ENCODE peak calls at places on chromosomes 5 and 9, in five cellular contexts. E, Z, X, Q and O are unnamed samples.

GRCh38 chr5:150672237-150672883 is 11.3 kb downstream of the MYOZ3 start:
- DNase-seq in E (peak), Z (peak), X (no peak), Q (no peak), O (no peak)

GRCh38 chr9:100379862-100380261 is 27.1 kb upstream of the TEX10 start:
- DNase-seq in E (no peak), Z (no peak), X (peak), Q (peak), O (no peak)

GRCh38 chr5:40679998-40680681 is 425 bp downstream of the PTGER4 start:
- DNase-seq in E (peak), Z (peak), X (no peak), Q (no peak), O (no peak)

GRCh38 chr9:137456864-137457405 is 2.2 kb downstream of the NSMF start:
- DNase-seq in E (no peak), Z (peak), X (no peak), Q (no peak), O (no peak)

GRCh38 chr5:90550963-90551362 is 7.6 kb upstream of the ADGRV1 start:
- DNase-seq in E (no peak), Z (no peak), X (no peak), Q (no peak), O (no peak)

GRCh38 chr5:31901807-31902530 is 263.0 kb downstream of the PDZD2 start:
- DNase-seq in E (no peak), Z (no peak), X (no peak), Q (no peak), O (no peak)

GRCh38 chr5:107369622-107370021 is 301.1 kb downstream of the EFNA5 start:
- DNase-seq in E (no peak), Z (no peak), X (no peak), Q (no peak), O (no peak)

GRCh38 chr5:95930141-95930540 is 31.5 kb downstream of the ELL2 start:
- DNase-seq in E (no peak), Z (no peak), X (no peak), Q (no peak), O (no peak)

GRCh38 chr5:133927616-133928180 is 40.7 kb downstream of the C5orf15 start:
- DNase-seq in E (no peak), Z (no peak), X (no peak), Q (no peak), O (no peak)

GRCh38 chr9:88732128-88732527 is 197.2 kb downstream of the NXNL2 start:
- DNase-seq in E (no peak), Z (no peak), X (no peak), Q (no peak), O (no peak)

GRCh38 chr5:149429839-149430721 is 51.0 kb upstream of the IL17B start:
- DNase-seq in E (no peak), Z (no peak), X (no peak), Q (no peak), O (no peak)

GRCh38 chr5:73603998-73604397 is 22.0 kb upstream of the ARHGEF28 start:
- DNase-seq in E (no peak), Z (no peak), X (no peak), Q (no peak), O (no peak)

GRCh38 chr5:98763001-98763630 is 10.3 kb upstream of the RGMB start:
- DNase-seq in E (no peak), Z (no peak), X (peak), Q (no peak), O (no peak)

GRCh38 chr5:136040746-136041415 is 12.1 kb downstream of the TGFBI start:
- DNase-seq in E (no peak), Z (no peak), X (no peak), Q (no peak), O (no peak)

GRCh38 chr9:108040783-108041182 is 551.2 kb upstream of the KLF4 start:
- DNase-seq in E (no peak), Z (no peak), X (no peak), Q (no peak), O (no peak)

GRCh38 chr5:25713259-25713658 is 1068.5 kb upstream of the CDH10 start:
- DNase-seq in E (no peak), Z (no peak), X (no peak), Q (no peak), O (peak)

GRCh38 chr5:43514471-43514815 is 505 bp downstream of the C5orf34 start:
- DNase-seq in E (no peak), Z (no peak), X (peak), Q (no peak), O (no peak)

GRCh38 chr5:150138551-150139265 is 16.9 kb downstream of the PDGFRB start:
- DNase-seq in E (no peak), Z (peak), X (peak), Q (no peak), O (no peak)

GRCh38 chr5:119332978-119333401 is 22.8 kb upstream of the TNFAIP8 start:
- DNase-seq in E (no peak), Z (no peak), X (no peak), Q (no peak), O (no peak)

GRCh38 chr9:130344366-130344765 is 78.8 kb downstream of the HMCN2 start:
- DNase-seq in E (no peak), Z (no peak), X (no peak), Q (no peak), O (no peak)

GRCh38 chr5:159783731-159784247 is 132.5 kb upstream of the ADRA1B start:
- DNase-seq in E (no peak), Z (no peak), X (no peak), Q (no peak), O (no peak)

GRCh38 chr9:80146466-80146865 is 574.7 kb downstream of the TLE4 start:
- DNase-seq in E (no peak), Z (no peak), X (no peak), Q (no peak), O (peak)

GRCh38 chr9:129379181-129379836 is 201.2 kb upstream of the IER5L start:
- DNase-seq in E (no peak), Z (peak), X (no peak), Q (no peak), O (no peak)

GRCh38 chr9:33166263-33167083 is 663 bp downstream of the B4GALT1 start:
- DNase-seq in E (no peak), Z (no peak), X (no peak), Q (no peak), O (no peak)

GRCh38 chr9:127384016-127384730 is 12.8 kb upstream of the SLC2A8 start:
- DNase-seq in E (no peak), Z (peak), X (no peak), Q (no peak), O (no peak)

GRCh38 chr9:127388037-127388855 is 8.7 kb upstream of the SLC2A8 start:
- DNase-seq in E (peak), Z (peak), X (peak), Q (peak), O (peak)

GRCh38 chr9:127386981-127387380 is 10.0 kb upstream of the SLC2A8 start:
- DNase-seq in E (no peak), Z (peak), X (no peak), Q (no peak), O (no peak)

GRCh38 chr9:127384901-127385300 is 12.1 kb upstream of the SLC2A8 start:
- DNase-seq in E (no peak), Z (peak), X (no peak), Q (no peak), O (no peak)

DNA sequence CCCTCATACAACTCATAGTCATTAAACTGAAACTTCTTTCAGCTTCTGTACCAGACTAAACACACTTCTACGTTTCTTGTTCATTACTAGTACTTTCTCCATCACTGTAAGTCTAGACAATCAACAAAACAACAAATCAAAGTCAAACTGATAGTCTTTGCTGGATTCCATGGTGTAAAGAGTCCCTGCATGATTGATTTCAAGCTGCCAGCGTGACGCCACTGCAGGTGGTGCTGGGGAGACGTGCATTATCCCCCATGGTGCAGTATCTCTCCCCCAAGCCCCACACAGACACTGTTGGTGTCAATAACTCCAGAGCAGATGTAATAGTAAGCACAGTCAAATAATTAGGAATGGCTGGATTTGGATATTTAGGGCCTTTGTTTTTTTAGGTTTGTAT is 10.7 kb upstream of the SLC2A8 start:
- DNase-seq in E (no peak), Z (no peak), X (no peak), Q (no peak), O (no peak)
- H3K4me3 ChIP-seq in E (no peak), Z (no peak), X (no peak), Q (no peak), O (no peak)

GRCh38 chr5:52682492-52682891 is 105.2 kb upstream of the ITGA1 start:
- DNase-seq in E (no peak), Z (no peak), X (no peak), Q (no peak), O (no peak)
- H3K4me3 ChIP-seq in E (no peak), Z (no peak), X (no peak), Q (no peak), O (no peak)

DNA sequence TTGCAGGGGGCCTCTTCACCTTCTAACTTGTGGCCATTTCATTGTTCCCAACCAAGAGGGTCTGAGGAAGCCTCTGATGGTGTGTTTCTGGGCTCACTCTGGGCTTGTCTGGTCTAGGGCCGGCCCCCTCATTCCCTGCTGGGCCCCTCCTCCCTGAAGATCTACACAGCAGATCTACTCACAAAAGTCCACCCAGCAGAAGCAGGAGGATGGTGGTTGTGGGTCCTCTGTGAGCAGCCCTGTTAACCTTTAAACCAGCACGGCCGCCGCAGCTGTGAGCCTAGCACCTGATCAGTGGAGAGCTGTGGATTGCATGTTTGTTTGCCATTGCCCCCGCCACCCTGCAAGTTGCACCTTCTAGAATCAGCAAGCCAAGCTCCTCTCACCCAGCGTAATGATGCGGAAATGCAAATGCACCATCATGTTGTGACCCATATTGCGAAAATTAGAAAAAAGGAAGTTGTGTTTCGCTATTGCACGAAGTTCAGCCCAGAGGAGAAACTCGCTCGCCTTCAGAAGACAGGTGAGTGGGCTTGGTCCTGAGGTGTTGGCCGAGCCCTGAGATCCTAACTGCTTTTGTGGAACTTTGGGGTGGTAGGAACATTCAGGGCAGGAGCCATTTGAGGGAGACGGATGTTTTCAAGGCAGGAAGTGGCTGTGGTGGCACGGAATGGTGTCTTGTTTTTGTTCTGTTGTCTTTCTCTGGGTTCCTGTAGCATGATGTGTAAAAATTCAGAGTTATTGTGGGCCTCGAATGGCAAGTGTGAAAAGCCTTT is 16.7 kb downstream of the FGD3 start:
- DNase-seq in E (peak), Z (no peak), X (no peak), Q (no peak), O (peak)
- H3K4me3 ChIP-seq in E (peak), Z (no peak), X (no peak), Q (no peak), O (peak)

GRCh38 chr5:1175015-1175414 is 26.4 kb upstream of the SLC6A19 start:
- DNase-seq in E (no peak), Z (peak), X (no peak), Q (no peak), O (no peak)
- H3K4me3 ChIP-seq in E (no peak), Z (no peak), X (no peak), Q (no peak), O (no peak)

GRCh38 chr5:138874771-138875628 is at the start of gene LRRTM2:
- DNase-seq in E (no peak), Z (no peak), X (peak), Q (no peak), O (no peak)
- H3K4me3 ChIP-seq in E (no peak), Z (no peak), X (peak), Q (no peak), O (no peak)

DNA sequence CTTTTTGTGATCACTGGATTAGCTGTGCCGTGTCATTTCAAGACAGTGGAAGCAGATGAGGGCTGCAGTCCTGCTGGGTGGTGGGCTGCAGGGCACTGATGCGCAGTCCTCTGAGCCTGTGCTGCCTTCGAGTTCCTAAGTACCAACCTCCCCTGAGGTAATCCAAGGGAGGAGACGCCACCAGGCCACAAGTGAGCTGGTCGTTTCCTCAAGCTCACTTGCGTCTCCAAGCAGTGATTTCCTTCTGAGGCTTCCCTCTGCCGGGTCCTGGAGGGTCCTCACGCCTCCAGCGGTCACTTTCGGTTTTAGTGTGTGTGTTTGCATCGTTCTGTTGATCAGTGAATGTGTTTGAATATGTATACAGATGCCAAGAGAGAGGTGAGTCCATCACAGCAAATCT is 115.7 kb downstream of the TRIO start:
- DNase-seq in E (no peak), Z (no peak), X (no peak), Q (no peak), O (no peak)
- H3K4me3 ChIP-seq in E (no peak), Z (no peak), X (peak), Q (peak), O (no peak)